ENCODE peak calls at places on chromosomes 11 and 22, in ten cellular contexts. O is activated CD4-positive, alpha-beta memory T cell treated with anti-CD3 and anti-CD28 coated beads for 36 hours; M is stimulated activated naive CD8-positive, alpha-beta T cell treated with anti-CD3 and anti-CD28 coated beads, Interleukin-15, Interleukin-2, amounts not matched to agents 100 U/mL and 50 U/mL, for 24 hours; P is NCI-H510A treated with DMSO at 0.1 percent for 48 hours; G is stimulated activated CD4-positive, alpha-beta T cell treated with anti-CD3 and anti-CD28 coated beads, Interleukin-2, amount 100 ng/mL, for 48 hours; Y is tibial nerve; J is astrocyte of the spinal cord; Z is iPS-NIHi11; H is NCI-H2029 treated with DMSO at 0.1 percent for 48 hours; B is HTR-8/SVneo. F is an unnamed sample.
A peak's percentile ranks its signal among the peaks of the same experiment; 100 is the strongest.

GRCh38 chr11:66278396-66279091 is 569 bp downstream of the CNIH2 start:
- DNase-seq in B (no peak), H (no peak), Y (no peak), Z (no peak), J (peak; percentile 20), O (no peak), G (no peak), M (no peak), P (no peak), F (peak; percentile 65)

GRCh38 chr11:10969387-10969786 is 111.5 kb upstream of the ZBED5 start:
- DNase-seq in Z (no peak), M (no peak), B (no peak), O (no peak), P (no peak), G (no peak), J (no peak), H (no peak), Y (no peak), F (no peak)

GRCh38 chr22:22215659-22216449 is 28.7 kb upstream of the VPREB1 start:
- DNase-seq in Y (no peak), Z (no peak), P (no peak), H (no peak), G (no peak), O (no peak), M (no peak), J (no peak), B (no peak), F (no peak)

GRCh38 chr22:24105018-24105360 is 76.3 kb upstream of the SUSD2 start:
- DNase-seq in M (no peak), B (no peak), O (no peak), H (no peak), Y (no peak), Z (no peak), G (no peak), P (no peak), J (no peak), F (no peak)

GRCh38 chr11:38839076-38839475 is 2241.0 kb upstream of the RAG2 start:
- DNase-seq in H (no peak), P (no peak), B (no peak), M (no peak), Z (no peak), O (no peak), J (no peak), Y (no peak), G (no peak), F (no peak)

GRCh38 chr11:82797595-82797971 is 63.9 kb upstream of the FAM181B start:
- DNase-seq in M (no peak), B (no peak), J (no peak), Y (no peak), O (no peak), G (no peak), P (no peak), Z (no peak), H (no peak), F (no peak)

GRCh38 chr11:118939948-118940598 is 14.3 kb upstream of the BCL9L start:
- DNase-seq in G (no peak), Z (peak; percentile 64), H (no peak), Y (no peak), B (no peak), M (peak; percentile 76), P (no peak), J (no peak), O (peak; percentile 82), F (no peak)

GRCh38 chr11:3221408-3222002 is 2.9 kb upstream of the MRGPRG start:
- DNase-seq in G (no peak), J (no peak), O (no peak), M (no peak), Y (no peak), B (no peak), H (no peak), Z (no peak), P (no peak), F (no peak)

GRCh38 chr11:45651156-45651555 is 14.3 kb downstream of the CHST1 start:
- DNase-seq in H (no peak), Y (no peak), O (no peak), G (no peak), B (no peak), P (no peak), Z (no peak), M (no peak), J (no peak), F (no peak)

GRCh38 chr11:859394-860131 is 16.9 kb downstream of the TSPAN4 start:
- DNase-seq in Y (peak; percentile 61), P (peak; percentile 27), H (no peak), G (no peak), O (no peak), J (peak; percentile 84), Z (peak; percentile 76), M (no peak), B (no peak), F (no peak)

GRCh38 chr11:42066113-42066512 is 606.7 kb upstream of the LRRC4C start:
- DNase-seq in H (no peak), Z (no peak), P (no peak), B (no peak), J (no peak), O (no peak), Y (no peak), G (no peak), M (no peak), F (peak; percentile 51)

GRCh38 chr11:117837070-117837776 is 12.7 kb upstream of the FXYD2 start:
- DNase-seq in M (no peak), Y (no peak), H (no peak), O (no peak), B (no peak), J (no peak), Z (no peak), P (no peak), G (no peak), F (peak; percentile 44)

F was measured in M059J.